ENCODE peak calls at places on chromosomes 4 and X, in four cellular contexts. One of them, this sample, is unnamed.
A peak's percentile ranks its signal among the peaks of the same experiment; 100 is the strongest.

GRCh38 chr4:118281611-118282442 is 71.0 kb downstream of the PRSS12 start:
- DNase-seq in NCI-H1092 treated with DMSO at 0.1 percent for 48 hours: peak; percentile 24
- DNase-seq in activated CD4-positive, alpha-beta T cell treated with anti-CD3 and anti-CD28 coated beads for 24 hours: no peak
- DNase-seq in activated gamma-delta T cell treated with anti-CD3 and anti-CD28 coated beads, Interleukin-2, amount 50 U/mL, for 16 hours: no peak
- DNase-seq in this sample: no peak

GRCh38 chrX:153970398-153971123 is 1.1 kb downstream of the HCFC1 start:
- DNase-seq in activated CD4-positive, alpha-beta T cell treated with anti-CD3 and anti-CD28 coated beads for 24 hours: no peak
- DNase-seq in NCI-H1092 treated with DMSO at 0.1 percent for 48 hours: peak; percentile 34
- DNase-seq in activated gamma-delta T cell treated with anti-CD3 and anti-CD28 coated beads, Interleukin-2, amount 50 U/mL, for 16 hours: no peak
- DNase-seq in this sample: no peak

GRCh38 chr4:99540287-99540939 is 23.4 kb downstream of the TRMT10A start:
- DNase-seq in activated CD4-positive, alpha-beta T cell treated with anti-CD3 and anti-CD28 coated beads for 24 hours: no peak
- DNase-seq in activated gamma-delta T cell treated with anti-CD3 and anti-CD28 coated beads, Interleukin-2, amount 50 U/mL, for 16 hours: no peak
- DNase-seq in NCI-H1092 treated with DMSO at 0.1 percent for 48 hours: no peak
- DNase-seq in this sample: no peak

GRCh38 chrX:57156397-57157049 is 19.3 kb upstream of the SPIN2A start:
- DNase-seq in activated CD4-positive, alpha-beta T cell treated with anti-CD3 and anti-CD28 coated beads for 24 hours: no peak
- DNase-seq in NCI-H1092 treated with DMSO at 0.1 percent for 48 hours: peak; percentile 21
- DNase-seq in activated gamma-delta T cell treated with anti-CD3 and anti-CD28 coated beads, Interleukin-2, amount 50 U/mL, for 16 hours: no peak
- DNase-seq in this sample: no peak

GRCh38 chr4:101175896-101176676 is 171.2 kb downstream of the PPP3CA start:
- DNase-seq in NCI-H1092 treated with DMSO at 0.1 percent for 48 hours: no peak
- DNase-seq in activated CD4-positive, alpha-beta T cell treated with anti-CD3 and anti-CD28 coated beads for 24 hours: no peak
- DNase-seq in activated gamma-delta T cell treated with anti-CD3 and anti-CD28 coated beads, Interleukin-2, amount 50 U/mL, for 16 hours: no peak
- DNase-seq in this sample: no peak

GRCh38 chr4:163536101-163536500 is 41.6 kb downstream of the TMA16 start:
- DNase-seq in activated gamma-delta T cell treated with anti-CD3 and anti-CD28 coated beads, Interleukin-2, amount 50 U/mL, for 16 hours: no peak
- DNase-seq in NCI-H1092 treated with DMSO at 0.1 percent for 48 hours: no peak
- DNase-seq in activated CD4-positive, alpha-beta T cell treated with anti-CD3 and anti-CD28 coated beads for 24 hours: no peak
- DNase-seq in this sample: no peak

GRCh38 chrX:3403748-3404147 is 57.3 kb upstream of the MXRA5 start:
- DNase-seq in activated CD4-positive, alpha-beta T cell treated with anti-CD3 and anti-CD28 coated beads for 24 hours: no peak
- DNase-seq in activated gamma-delta T cell treated with anti-CD3 and anti-CD28 coated beads, Interleukin-2, amount 50 U/mL, for 16 hours: no peak
- DNase-seq in NCI-H1092 treated with DMSO at 0.1 percent for 48 hours: no peak
- DNase-seq in this sample: no peak

GRCh38 chr4:15598644-15599043 is 56.5 kb downstream of the FBXL5 start:
- DNase-seq in activated gamma-delta T cell treated with anti-CD3 and anti-CD28 coated beads, Interleukin-2, amount 50 U/mL, for 16 hours: no peak
- DNase-seq in NCI-H1092 treated with DMSO at 0.1 percent for 48 hours: no peak
- DNase-seq in activated CD4-positive, alpha-beta T cell treated with anti-CD3 and anti-CD28 coated beads for 24 hours: no peak
- DNase-seq in this sample: no peak

GRCh38 chrX:117989512-117989911 is 127.1 kb downstream of the KLHL13 start:
- DNase-seq in activated gamma-delta T cell treated with anti-CD3 and anti-CD28 coated beads, Interleukin-2, amount 50 U/mL, for 16 hours: no peak
- DNase-seq in activated CD4-positive, alpha-beta T cell treated with anti-CD3 and anti-CD28 coated beads for 24 hours: no peak
- DNase-seq in NCI-H1092 treated with DMSO at 0.1 percent for 48 hours: no peak
- DNase-seq in this sample: no peak

GRCh38 chr4:110211007-110211769 is 12.8 kb upstream of the ELOVL6 start:
- DNase-seq in activated gamma-delta T cell treated with anti-CD3 and anti-CD28 coated beads, Interleukin-2, amount 50 U/mL, for 16 hours: peak; percentile 4
- DNase-seq in activated CD4-positive, alpha-beta T cell treated with anti-CD3 and anti-CD28 coated beads for 24 hours: no peak
- DNase-seq in NCI-H1092 treated with DMSO at 0.1 percent for 48 hours: peak; percentile 41
- DNase-seq in this sample: no peak

GRCh38 chrX:11757397-11757728 is 674 bp upstream of the MSL3 start:
- DNase-seq in activated CD4-positive, alpha-beta T cell treated with anti-CD3 and anti-CD28 coated beads for 24 hours: no peak
- DNase-seq in NCI-H1092 treated with DMSO at 0.1 percent for 48 hours: no peak
- DNase-seq in activated gamma-delta T cell treated with anti-CD3 and anti-CD28 coated beads, Interleukin-2, amount 50 U/mL, for 16 hours: no peak
- DNase-seq in this sample: no peak

GRCh38 chr4:99078931-99079624 is 9.5 kb downstream of the ADH5 start:
- DNase-seq in activated gamma-delta T cell treated with anti-CD3 and anti-CD28 coated beads, Interleukin-2, amount 50 U/mL, for 16 hours: no peak
- DNase-seq in activated CD4-positive, alpha-beta T cell treated with anti-CD3 and anti-CD28 coated beads for 24 hours: no peak
- DNase-seq in NCI-H1092 treated with DMSO at 0.1 percent for 48 hours: no peak
- DNase-seq in this sample: no peak

GRCh38 chr4:55666535-55666934 is 30.4 kb upstream of the NMU start:
- DNase-seq in activated gamma-delta T cell treated with anti-CD3 and anti-CD28 coated beads, Interleukin-2, amount 50 U/mL, for 16 hours: no peak
- DNase-seq in NCI-H1092 treated with DMSO at 0.1 percent for 48 hours: no peak
- DNase-seq in activated CD4-positive, alpha-beta T cell treated with anti-CD3 and anti-CD28 coated beads for 24 hours: no peak
- DNase-seq in this sample: no peak

GRCh38 chr4:48047896-48048295 is 31.3 kb downstream of the NIPAL1 start:
- DNase-seq in NCI-H1092 treated with DMSO at 0.1 percent for 48 hours: no peak
- DNase-seq in activated gamma-delta T cell treated with anti-CD3 and anti-CD28 coated beads, Interleukin-2, amount 50 U/mL, for 16 hours: no peak
- DNase-seq in activated CD4-positive, alpha-beta T cell treated with anti-CD3 and anti-CD28 coated beads for 24 hours: no peak
- DNase-seq in this sample: no peak

GRCh38 chr4:37830640-37831039 is 4.2 kb downstream of the PGM2 start:
- DNase-seq in activated CD4-positive, alpha-beta T cell treated with anti-CD3 and anti-CD28 coated beads for 24 hours: no peak
- DNase-seq in NCI-H1092 treated with DMSO at 0.1 percent for 48 hours: no peak
- DNase-seq in activated gamma-delta T cell treated with anti-CD3 and anti-CD28 coated beads, Interleukin-2, amount 50 U/mL, for 16 hours: no peak
- DNase-seq in this sample: no peak

GRCh38 chr4:41212221-41213203 is 1.8 kb downstream of the APBB2 start:
- DNase-seq in NCI-H1092 treated with DMSO at 0.1 percent for 48 hours: peak; percentile 71
- DNase-seq in activated CD4-positive, alpha-beta T cell treated with anti-CD3 and anti-CD28 coated beads for 24 hours: no peak
- DNase-seq in activated gamma-delta T cell treated with anti-CD3 and anti-CD28 coated beads, Interleukin-2, amount 50 U/mL, for 16 hours: no peak
- DNase-seq in this sample: no peak

GRCh38 chrX:19237919-19238318 is 105.8 kb upstream of the PDHA1 start:
- DNase-seq in activated gamma-delta T cell treated with anti-CD3 and anti-CD28 coated beads, Interleukin-2, amount 50 U/mL, for 16 hours: no peak
- DNase-seq in NCI-H1092 treated with DMSO at 0.1 percent for 48 hours: no peak
- DNase-seq in activated CD4-positive, alpha-beta T cell treated with anti-CD3 and anti-CD28 coated beads for 24 hours: no peak
- DNase-seq in this sample: no peak

GRCh38 chrX:7828594-7828993 is 14.4 kb upstream of the VCX start:
- DNase-seq in NCI-H1092 treated with DMSO at 0.1 percent for 48 hours: no peak
- DNase-seq in activated gamma-delta T cell treated with anti-CD3 and anti-CD28 coated beads, Interleukin-2, amount 50 U/mL, for 16 hours: no peak
- DNase-seq in activated CD4-positive, alpha-beta T cell treated with anti-CD3 and anti-CD28 coated beads for 24 hours: no peak
- DNase-seq in this sample: no peak

GRCh38 chr4:173362666-173363065 is 8.1 kb upstream of the SAP30 start:
- DNase-seq in NCI-H1092 treated with DMSO at 0.1 percent for 48 hours: peak; percentile 18
- DNase-seq in activated gamma-delta T cell treated with anti-CD3 and anti-CD28 coated beads, Interleukin-2, amount 50 U/mL, for 16 hours: no peak
- DNase-seq in activated CD4-positive, alpha-beta T cell treated with anti-CD3 and anti-CD28 coated beads for 24 hours: no peak
- DNase-seq in this sample: no peak

GRCh38 chrX:108811891-108812290 is 75.5 kb upstream of the IRS4 start:
- DNase-seq in activated CD4-positive, alpha-beta T cell treated with anti-CD3 and anti-CD28 coated beads for 24 hours: no peak
- DNase-seq in NCI-H1092 treated with DMSO at 0.1 percent for 48 hours: no peak
- DNase-seq in activated gamma-delta T cell treated with anti-CD3 and anti-CD28 coated beads, Interleukin-2, amount 50 U/mL, for 16 hours: no peak
- DNase-seq in this sample: no peak

GRCh38 chr4:38820329-38821061 is 15.9 kb upstream of the TLR1 start:
- DNase-seq in activated CD4-positive, alpha-beta T cell treated with anti-CD3 and anti-CD28 coated beads for 24 hours: no peak
- DNase-seq in activated gamma-delta T cell treated with anti-CD3 and anti-CD28 coated beads, Interleukin-2, amount 50 U/mL, for 16 hours: no peak
- DNase-seq in NCI-H1092 treated with DMSO at 0.1 percent for 48 hours: no peak
- DNase-seq in this sample: no peak

GRCh38 chr4:40409835-40410234 is 74.7 kb downstream of the CHRNA9 start:
- DNase-seq in activated CD4-positive, alpha-beta T cell treated with anti-CD3 and anti-CD28 coated beads for 24 hours: no peak
- DNase-seq in activated gamma-delta T cell treated with anti-CD3 and anti-CD28 coated beads, Interleukin-2, amount 50 U/mL, for 16 hours: no peak
- DNase-seq in NCI-H1092 treated with DMSO at 0.1 percent for 48 hours: no peak
- DNase-seq in this sample: no peak

GRCh38 chrX:70476166-70476933 is 31.7 kb downstream of the DLG3 start:
- DNase-seq in activated CD4-positive, alpha-beta T cell treated with anti-CD3 and anti-CD28 coated beads for 24 hours: no peak
- DNase-seq in activated gamma-delta T cell treated with anti-CD3 and anti-CD28 coated beads, Interleukin-2, amount 50 U/mL, for 16 hours: no peak
- DNase-seq in NCI-H1092 treated with DMSO at 0.1 percent for 48 hours: no peak
- DNase-seq in this sample: no peak

GRCh38 chrX:155592331-155592730 is 20.4 kb downstream of the TMLHE start:
- DNase-seq in activated gamma-delta T cell treated with anti-CD3 and anti-CD28 coated beads, Interleukin-2, amount 50 U/mL, for 16 hours: no peak
- DNase-seq in NCI-H1092 treated with DMSO at 0.1 percent for 48 hours: no peak
- DNase-seq in activated CD4-positive, alpha-beta T cell treated with anti-CD3 and anti-CD28 coated beads for 24 hours: no peak
- DNase-seq in this sample: no peak

GRCh38 chrX:43753637-43754036 is 97.5 kb downstream of the MAOA start:
- DNase-seq in activated gamma-delta T cell treated with anti-CD3 and anti-CD28 coated beads, Interleukin-2, amount 50 U/mL, for 16 hours: no peak
- DNase-seq in NCI-H1092 treated with DMSO at 0.1 percent for 48 hours: no peak
- DNase-seq in activated CD4-positive, alpha-beta T cell treated with anti-CD3 and anti-CD28 coated beads for 24 hours: no peak
- DNase-seq in this sample: no peak

GRCh38 chr4:110970642-110971041 is 347.8 kb upstream of the PITX2 start:
- DNase-seq in activated CD4-positive, alpha-beta T cell treated with anti-CD3 and anti-CD28 coated beads for 24 hours: no peak
- DNase-seq in NCI-H1092 treated with DMSO at 0.1 percent for 48 hours: no peak
- DNase-seq in activated gamma-delta T cell treated with anti-CD3 and anti-CD28 coated beads, Interleukin-2, amount 50 U/mL, for 16 hours: no peak
- DNase-seq in this sample: no peak

GRCh38 chr4:114997596-114997995 is 115.8 kb downstream of the NDST4 start:
- DNase-seq in activated CD4-positive, alpha-beta T cell treated with anti-CD3 and anti-CD28 coated beads for 24 hours: no peak
- DNase-seq in activated gamma-delta T cell treated with anti-CD3 and anti-CD28 coated beads, Interleukin-2, amount 50 U/mL, for 16 hours: no peak
- DNase-seq in NCI-H1092 treated with DMSO at 0.1 percent for 48 hours: no peak
- DNase-seq in this sample: no peak

GRCh38 chr4:138542191-138542771 is 300.1 kb upstream of the SLC7A11 start:
- DNase-seq in NCI-H1092 treated with DMSO at 0.1 percent for 48 hours: no peak
- DNase-seq in activated CD4-positive, alpha-beta T cell treated with anti-CD3 and anti-CD28 coated beads for 24 hours: no peak
- DNase-seq in activated gamma-delta T cell treated with anti-CD3 and anti-CD28 coated beads, Interleukin-2, amount 50 U/mL, for 16 hours: no peak
- DNase-seq in this sample: no peak

GRCh38 chr4:40316782-40317635 is 18.1 kb upstream of the CHRNA9 start:
- DNase-seq in activated gamma-delta T cell treated with anti-CD3 and anti-CD28 coated beads, Interleukin-2, amount 50 U/mL, for 16 hours: peak; percentile 37
- DNase-seq in NCI-H1092 treated with DMSO at 0.1 percent for 48 hours: no peak
- DNase-seq in activated CD4-positive, alpha-beta T cell treated with anti-CD3 and anti-CD28 coated beads for 24 hours: peak; percentile 40
- DNase-seq in this sample: peak; percentile 49

GRCh38 chr4:187019896-187020295 is 296.2 kb upstream of the FAT1 start:
- DNase-seq in NCI-H1092 treated with DMSO at 0.1 percent for 48 hours: no peak
- DNase-seq in activated CD4-positive, alpha-beta T cell treated with anti-CD3 and anti-CD28 coated beads for 24 hours: no peak
- DNase-seq in activated gamma-delta T cell treated with anti-CD3 and anti-CD28 coated beads, Interleukin-2, amount 50 U/mL, for 16 hours: no peak
- DNase-seq in this sample: no peak

GRCh38 chr4:122712782-122713181 is 19.7 kb upstream of the BBS12 start:
- DNase-seq in NCI-H1092 treated with DMSO at 0.1 percent for 48 hours: no peak
- DNase-seq in activated CD4-positive, alpha-beta T cell treated with anti-CD3 and anti-CD28 coated beads for 24 hours: no peak
- DNase-seq in activated gamma-delta T cell treated with anti-CD3 and anti-CD28 coated beads, Interleukin-2, amount 50 U/mL, for 16 hours: no peak
- DNase-seq in this sample: no peak

GRCh38 chr4:143262838-143263237 is 73.8 kb upstream of the GAB1 start:
- DNase-seq in activated gamma-delta T cell treated with anti-CD3 and anti-CD28 coated beads, Interleukin-2, amount 50 U/mL, for 16 hours: no peak
- DNase-seq in activated CD4-positive, alpha-beta T cell treated with anti-CD3 and anti-CD28 coated beads for 24 hours: no peak
- DNase-seq in NCI-H1092 treated with DMSO at 0.1 percent for 48 hours: no peak
- DNase-seq in this sample: no peak

GRCh38 chrX:49627030-49627777 is 28.4 kb downstream of the GAGE1 start:
- DNase-seq in NCI-H1092 treated with DMSO at 0.1 percent for 48 hours: no peak
- DNase-seq in activated CD4-positive, alpha-beta T cell treated with anti-CD3 and anti-CD28 coated beads for 24 hours: no peak
- DNase-seq in activated gamma-delta T cell treated with anti-CD3 and anti-CD28 coated beads, Interleukin-2, amount 50 U/mL, for 16 hours: no peak
- DNase-seq in this sample: peak; percentile 28

GRCh38 chr4:4377683-4378082 is 9.2 kb upstream of the NSG1 start:
- DNase-seq in activated gamma-delta T cell treated with anti-CD3 and anti-CD28 coated beads, Interleukin-2, amount 50 U/mL, for 16 hours: no peak
- DNase-seq in NCI-H1092 treated with DMSO at 0.1 percent for 48 hours: no peak
- DNase-seq in activated CD4-positive, alpha-beta T cell treated with anti-CD3 and anti-CD28 coated beads for 24 hours: no peak
- DNase-seq in this sample: no peak

GRCh38 chr4:83599183-83599582 is 63.3 kb downstream of the GPAT3 start:
- DNase-seq in NCI-H1092 treated with DMSO at 0.1 percent for 48 hours: no peak
- DNase-seq in activated CD4-positive, alpha-beta T cell treated with anti-CD3 and anti-CD28 coated beads for 24 hours: no peak
- DNase-seq in activated gamma-delta T cell treated with anti-CD3 and anti-CD28 coated beads, Interleukin-2, amount 50 U/mL, for 16 hours: no peak
- DNase-seq in this sample: no peak

GRCh38 chrX:19883878-19884277 is 3.5 kb downstream of the SH3KBP1 start:
- DNase-seq in NCI-H1092 treated with DMSO at 0.1 percent for 48 hours: no peak
- DNase-seq in activated gamma-delta T cell treated with anti-CD3 and anti-CD28 coated beads, Interleukin-2, amount 50 U/mL, for 16 hours: no peak
- DNase-seq in activated CD4-positive, alpha-beta T cell treated with anti-CD3 and anti-CD28 coated beads for 24 hours: no peak
- DNase-seq in this sample: no peak

GRCh38 chrX:154648931-154649863 is 4.2 kb downstream of the CTAG2 start:
- DNase-seq in activated gamma-delta T cell treated with anti-CD3 and anti-CD28 coated beads, Interleukin-2, amount 50 U/mL, for 16 hours: no peak
- DNase-seq in NCI-H1092 treated with DMSO at 0.1 percent for 48 hours: no peak
- DNase-seq in activated CD4-positive, alpha-beta T cell treated with anti-CD3 and anti-CD28 coated beads for 24 hours: no peak
- DNase-seq in this sample: no peak

This sample was measured in stimulated activated CD4-positive, alpha-beta T cell treated with anti-CD3 and anti-CD28 coated beads, Interleukin-15, amount 100 ng/mL, for 48 hours.